ENCODE peak calls at places on chromosomes 6 and 20, in six cellular contexts. L is AML-193, Z is trophoblast cell, G is hippocampal formation, O is ELF-1, D is glutamatergic neuron. T is an unnamed sample.

GRCh38 chr6:122778961-122779671 is 400 bp upstream of the FABP7 start:
- DNase-seq in Z (peak), O (peak), D (peak), G (peak), L (no peak), T (peak)

GRCh38 chr6:38846844-38847243 is 131.7 kb downstream of the DNAH8 start:
- DNase-seq in L (no peak), D (no peak), O (no peak), Z (no peak), G (no peak), T (no peak)

GRCh38 chr20:38723069-38723981 is 961 bp upstream of the SLC32A1 start:
- DNase-seq in D (peak), Z (no peak), O (peak), G (no peak), L (no peak), T (no peak)

GRCh38 chr6:16759646-16760535 is 1.4 kb downstream of the ATXN1 start:
- DNase-seq in D (peak), L (peak), O (peak), G (peak), Z (peak), T (peak)

GRCh38 chr20:36128463-36129176 is 25.9 kb upstream of the EPB41L1 start:
- DNase-seq in O (no peak), L (no peak), D (peak), G (no peak), Z (no peak), T (no peak)

GRCh38 chr6:57284056-57284455 is 33.4 kb upstream of the PRIM2 start:
- DNase-seq in L (no peak), G (no peak), Z (no peak), D (no peak), O (no peak), T (no peak)

GRCh38 chr6:9398794-9399373 is 963.5 kb upstream of the SLC35B3 start:
- DNase-seq in L (no peak), D (peak), O (peak), Z (no peak), G (no peak), T (no peak)

GRCh38 chr6:25384967-25385366 is 105.8 kb downstream of the CARMIL1 start:
- DNase-seq in O (no peak), Z (no peak), D (no peak), L (no peak), G (no peak), T (no peak)

GRCh38 chr6:135458051-135458450 is 39.5 kb downstream of the AHI1 start:
- DNase-seq in D (no peak), O (no peak), G (no peak), L (no peak), Z (no peak), T (no peak)

GRCh38 chr6:45687570-45687969 is 309.8 kb upstream of the SUPT3H start:
- DNase-seq in L (no peak), Z (no peak), D (no peak), G (no peak), O (no peak), T (no peak)

GRCh38 chr6:24882295-24882694 is 53.5 kb downstream of the RIPOR2 start:
- DNase-seq in O (no peak), D (no peak), G (no peak), L (no peak), Z (peak), T (no peak)

GRCh38 chr20:48673485-48673884 is 154.3 kb downstream of the PREX1 start:
- DNase-seq in G (no peak), Z (no peak), O (no peak), L (peak), D (no peak), T (no peak)

GRCh38 chr6:87789198-87789899 is 87.3 kb upstream of the AKIRIN2 start:
- DNase-seq in O (peak), G (no peak), D (no peak), L (peak), Z (peak), T (no peak)

T was measured in midbrain.